ENCODE peak calls at places on chromosomes 16 and 17, in six cellular contexts. One of them, this sample, is unnamed.

GRCh38 chr16:85556456-85557082 is 56.6 kb upstream of the GSE1 start:
- DNase-seq in aorta: no peak
- DNase-seq in OCI-LY7: peak; percentile 69
- DNase-seq in anterior cingulate cortex: no peak
- DNase-seq in activated T-cell treated with anti-CD3 and anti-CD28 coated beads, Interleukin-2, amount 50 U/mL, for 1 hour: peak; percentile 64
- DNase-seq in choroid plexus epithelial cell: no peak
- DNase-seq in this sample: no peak

GRCh38 chr16:75550211-75550662 is 5.8 kb downstream of the TMEM231 start:
- DNase-seq in aorta: no peak
- DNase-seq in OCI-LY7: peak; percentile 54
- DNase-seq in anterior cingulate cortex: peak; percentile 21
- DNase-seq in activated T-cell treated with anti-CD3 and anti-CD28 coated beads, Interleukin-2, amount 50 U/mL, for 1 hour: no peak
- DNase-seq in choroid plexus epithelial cell: peak; percentile 91
- DNase-seq in this sample: no peak

GRCh38 chr17:27800522-27800921 is at the start of gene NOS2:
- DNase-seq in aorta: no peak
- DNase-seq in OCI-LY7: no peak
- DNase-seq in anterior cingulate cortex: no peak
- DNase-seq in activated T-cell treated with anti-CD3 and anti-CD28 coated beads, Interleukin-2, amount 50 U/mL, for 1 hour: no peak
- DNase-seq in choroid plexus epithelial cell: no peak
- DNase-seq in this sample: no peak

GRCh38 chr16:76193851-76194620 is 83.2 kb upstream of the CNTNAP4 start:
- DNase-seq in aorta: no peak
- DNase-seq in OCI-LY7: no peak
- DNase-seq in anterior cingulate cortex: no peak
- DNase-seq in activated T-cell treated with anti-CD3 and anti-CD28 coated beads, Interleukin-2, amount 50 U/mL, for 1 hour: no peak
- DNase-seq in choroid plexus epithelial cell: no peak
- DNase-seq in this sample: no peak

GRCh38 chr16:68700120-68700519 is 37.0 kb upstream of the CDH1 start:
- DNase-seq in aorta: no peak
- DNase-seq in OCI-LY7: no peak
- DNase-seq in anterior cingulate cortex: no peak
- DNase-seq in activated T-cell treated with anti-CD3 and anti-CD28 coated beads, Interleukin-2, amount 50 U/mL, for 1 hour: no peak
- DNase-seq in choroid plexus epithelial cell: peak; percentile 58
- DNase-seq in this sample: no peak

GRCh38 chr16:87273471-87274030 is 43.6 kb downstream of the C16orf95 start:
- DNase-seq in aorta: no peak
- DNase-seq in OCI-LY7: no peak
- DNase-seq in anterior cingulate cortex: no peak
- DNase-seq in activated T-cell treated with anti-CD3 and anti-CD28 coated beads, Interleukin-2, amount 50 U/mL, for 1 hour: no peak
- DNase-seq in choroid plexus epithelial cell: no peak
- DNase-seq in this sample: no peak

GRCh38 chr16:50908468-50908867 is 166.6 kb downstream of the CYLD start:
- DNase-seq in aorta: no peak
- DNase-seq in OCI-LY7: no peak
- DNase-seq in anterior cingulate cortex: no peak
- DNase-seq in activated T-cell treated with anti-CD3 and anti-CD28 coated beads, Interleukin-2, amount 50 U/mL, for 1 hour: no peak
- DNase-seq in choroid plexus epithelial cell: no peak
- DNase-seq in this sample: no peak

GRCh38 chr17:66025551-66025950 is 166.4 kb downstream of the CEP112 start:
- DNase-seq in aorta: no peak
- DNase-seq in OCI-LY7: no peak
- DNase-seq in anterior cingulate cortex: no peak
- DNase-seq in activated T-cell treated with anti-CD3 and anti-CD28 coated beads, Interleukin-2, amount 50 U/mL, for 1 hour: no peak
- DNase-seq in choroid plexus epithelial cell: peak; percentile 2
- DNase-seq in this sample: no peak

GRCh38 chr17:13030459-13031305 is 12.9 kb upstream of the ELAC2 start:
- DNase-seq in aorta: no peak
- DNase-seq in OCI-LY7: peak; percentile 62
- DNase-seq in anterior cingulate cortex: no peak
- DNase-seq in activated T-cell treated with anti-CD3 and anti-CD28 coated beads, Interleukin-2, amount 50 U/mL, for 1 hour: peak; percentile 24
- DNase-seq in choroid plexus epithelial cell: peak; percentile 69
- DNase-seq in this sample: peak; percentile 72

GRCh38 chr16:89155851-89156739 is 15.5 kb upstream of the CDH15 start:
- DNase-seq in aorta: no peak
- DNase-seq in OCI-LY7: peak; percentile 34
- DNase-seq in anterior cingulate cortex: no peak
- DNase-seq in activated T-cell treated with anti-CD3 and anti-CD28 coated beads, Interleukin-2, amount 50 U/mL, for 1 hour: no peak
- DNase-seq in choroid plexus epithelial cell: peak; percentile 15
- DNase-seq in this sample: no peak

GRCh38 chr16:48386559-48387312 is 1.5 kb upstream of the SIAH1 start:
- DNase-seq in aorta: no peak
- DNase-seq in OCI-LY7: no peak
- DNase-seq in anterior cingulate cortex: no peak
- DNase-seq in activated T-cell treated with anti-CD3 and anti-CD28 coated beads, Interleukin-2, amount 50 U/mL, for 1 hour: no peak
- DNase-seq in choroid plexus epithelial cell: peak; percentile 70
- DNase-seq in this sample: peak; percentile 6

GRCh38 chr16:84042879-84043485 is 387 bp upstream of the SLC38A8 start:
- DNase-seq in aorta: peak; percentile 66
- DNase-seq in OCI-LY7: no peak
- DNase-seq in anterior cingulate cortex: no peak
- DNase-seq in activated T-cell treated with anti-CD3 and anti-CD28 coated beads, Interleukin-2, amount 50 U/mL, for 1 hour: no peak
- DNase-seq in choroid plexus epithelial cell: no peak
- DNase-seq in this sample: peak; percentile 38

GRCh38 chr17:28267720-28268609 is 51.0 kb upstream of the TMEM97 start:
- DNase-seq in aorta: no peak
- DNase-seq in OCI-LY7: no peak
- DNase-seq in anterior cingulate cortex: no peak
- DNase-seq in activated T-cell treated with anti-CD3 and anti-CD28 coated beads, Interleukin-2, amount 50 U/mL, for 1 hour: no peak
- DNase-seq in choroid plexus epithelial cell: no peak
- DNase-seq in this sample: no peak

GRCh38 chr17:64320613-64321553 is 57.8 kb upstream of the TEX2 start:
- DNase-seq in aorta: no peak
- DNase-seq in OCI-LY7: peak; percentile 82
- DNase-seq in anterior cingulate cortex: peak; percentile 19
- DNase-seq in activated T-cell treated with anti-CD3 and anti-CD28 coated beads, Interleukin-2, amount 50 U/mL, for 1 hour: peak; percentile 59
- DNase-seq in choroid plexus epithelial cell: peak; percentile 83
- DNase-seq in this sample: peak; percentile 79

GRCh38 chr17:51487947-51488346 is 227.6 kb downstream of the UTP18 start:
- DNase-seq in aorta: no peak
- DNase-seq in OCI-LY7: peak; percentile 5
- DNase-seq in anterior cingulate cortex: no peak
- DNase-seq in activated T-cell treated with anti-CD3 and anti-CD28 coated beads, Interleukin-2, amount 50 U/mL, for 1 hour: peak; percentile 20
- DNase-seq in choroid plexus epithelial cell: no peak
- DNase-seq in this sample: no peak

GRCh38 chr17:78474631-78475146 is 96.2 kb downstream of the PGS1 start:
- DNase-seq in aorta: no peak
- DNase-seq in OCI-LY7: no peak
- DNase-seq in anterior cingulate cortex: no peak
- DNase-seq in activated T-cell treated with anti-CD3 and anti-CD28 coated beads, Interleukin-2, amount 50 U/mL, for 1 hour: no peak
- DNase-seq in choroid plexus epithelial cell: no peak
- DNase-seq in this sample: no peak

GRCh38 chr17:40355123-40355803 is 9.3 kb downstream of the GJD3 start:
- DNase-seq in aorta: peak; percentile 94
- DNase-seq in OCI-LY7: peak; percentile 69
- DNase-seq in anterior cingulate cortex: peak; percentile 57
- DNase-seq in activated T-cell treated with anti-CD3 and anti-CD28 coated beads, Interleukin-2, amount 50 U/mL, for 1 hour: peak; percentile 89
- DNase-seq in choroid plexus epithelial cell: peak; percentile 66
- DNase-seq in this sample: peak; percentile 90

GRCh38 chr17:38751144-38751802 is 1.3 kb upstream of the PSMB3 start:
- DNase-seq in aorta: no peak
- DNase-seq in OCI-LY7: no peak
- DNase-seq in anterior cingulate cortex: no peak
- DNase-seq in activated T-cell treated with anti-CD3 and anti-CD28 coated beads, Interleukin-2, amount 50 U/mL, for 1 hour: no peak
- DNase-seq in choroid plexus epithelial cell: no peak
- DNase-seq in this sample: no peak

GRCh38 chr17:39197380-39198185 is at the start of gene CACNB1:
- DNase-seq in aorta: peak; percentile 94
- DNase-seq in OCI-LY7: peak; percentile 82
- DNase-seq in anterior cingulate cortex: peak; percentile 53
- DNase-seq in activated T-cell treated with anti-CD3 and anti-CD28 coated beads, Interleukin-2, amount 50 U/mL, for 1 hour: peak; percentile 71
- DNase-seq in choroid plexus epithelial cell: peak; percentile 75
- DNase-seq in this sample: peak; percentile 84

GRCh38 chr16:70746040-70746707 is 54.8 kb downstream of the VAC14 start:
- DNase-seq in aorta: peak; percentile 95
- DNase-seq in OCI-LY7: no peak
- DNase-seq in anterior cingulate cortex: peak; percentile 10
- DNase-seq in activated T-cell treated with anti-CD3 and anti-CD28 coated beads, Interleukin-2, amount 50 U/mL, for 1 hour: no peak
- DNase-seq in choroid plexus epithelial cell: peak; percentile 55
- DNase-seq in this sample: no peak

GRCh38 chr17:42221886-42222745 is 27.8 kb upstream of the GHDC start:
- DNase-seq in aorta: no peak
- DNase-seq in OCI-LY7: peak; percentile 66
- DNase-seq in anterior cingulate cortex: no peak
- DNase-seq in activated T-cell treated with anti-CD3 and anti-CD28 coated beads, Interleukin-2, amount 50 U/mL, for 1 hour: peak; percentile 64
- DNase-seq in choroid plexus epithelial cell: peak; percentile 83
- DNase-seq in this sample: peak; percentile 31

GRCh38 chr16:86653289-86654006 is 75.1 kb downstream of the FOXL1 start:
- DNase-seq in aorta: no peak
- DNase-seq in OCI-LY7: no peak
- DNase-seq in anterior cingulate cortex: no peak
- DNase-seq in activated T-cell treated with anti-CD3 and anti-CD28 coated beads, Interleukin-2, amount 50 U/mL, for 1 hour: no peak
- DNase-seq in choroid plexus epithelial cell: no peak
- DNase-seq in this sample: no peak

GRCh38 chr16:24776486-24777220 is 47.2 kb downstream of the TNRC6A start:
- DNase-seq in aorta: no peak
- DNase-seq in OCI-LY7: no peak
- DNase-seq in anterior cingulate cortex: no peak
- DNase-seq in activated T-cell treated with anti-CD3 and anti-CD28 coated beads, Interleukin-2, amount 50 U/mL, for 1 hour: no peak
- DNase-seq in choroid plexus epithelial cell: peak; percentile 41
- DNase-seq in this sample: no peak

GRCh38 chr16:89455178-89455577 is 35.2 kb downstream of the ANKRD11 start:
- DNase-seq in aorta: no peak
- DNase-seq in OCI-LY7: no peak
- DNase-seq in anterior cingulate cortex: no peak
- DNase-seq in activated T-cell treated with anti-CD3 and anti-CD28 coated beads, Interleukin-2, amount 50 U/mL, for 1 hour: no peak
- DNase-seq in choroid plexus epithelial cell: no peak
- DNase-seq in this sample: no peak

GRCh38 chr17:44137891-44138709 is 3.6 kb upstream of the HROB start:
- DNase-seq in aorta: peak; percentile 96
- DNase-seq in OCI-LY7: no peak
- DNase-seq in anterior cingulate cortex: peak; percentile 16
- DNase-seq in activated T-cell treated with anti-CD3 and anti-CD28 coated beads, Interleukin-2, amount 50 U/mL, for 1 hour: peak; percentile 50
- DNase-seq in choroid plexus epithelial cell: peak; percentile 100
- DNase-seq in this sample: peak; percentile 62

GRCh38 chr16:89564476-89565255 is 4.2 kb downstream of the RPL13 start:
- DNase-seq in aorta: no peak
- DNase-seq in OCI-LY7: peak; percentile 41
- DNase-seq in anterior cingulate cortex: no peak
- DNase-seq in activated T-cell treated with anti-CD3 and anti-CD28 coated beads, Interleukin-2, amount 50 U/mL, for 1 hour: peak; percentile 35
- DNase-seq in choroid plexus epithelial cell: no peak
- DNase-seq in this sample: no peak

GRCh38 chr17:35256629-35257028 is 13.8 kb downstream of the SLFN5 start:
- DNase-seq in aorta: no peak
- DNase-seq in OCI-LY7: no peak
- DNase-seq in anterior cingulate cortex: no peak
- DNase-seq in activated T-cell treated with anti-CD3 and anti-CD28 coated beads, Interleukin-2, amount 50 U/mL, for 1 hour: no peak
- DNase-seq in choroid plexus epithelial cell: no peak
- DNase-seq in this sample: no peak

GRCh38 chr16:84785843-84786538 is 33.8 kb upstream of the CRISPLD2 start:
- DNase-seq in aorta: peak; percentile 74
- DNase-seq in OCI-LY7: no peak
- DNase-seq in anterior cingulate cortex: no peak
- DNase-seq in activated T-cell treated with anti-CD3 and anti-CD28 coated beads, Interleukin-2, amount 50 U/mL, for 1 hour: no peak
- DNase-seq in choroid plexus epithelial cell: peak; percentile 90
- DNase-seq in this sample: no peak

GRCh38 chr16:13994239-13995106 is 74.5 kb downstream of the ERCC4 start:
- DNase-seq in aorta: no peak
- DNase-seq in OCI-LY7: no peak
- DNase-seq in anterior cingulate cortex: no peak
- DNase-seq in activated T-cell treated with anti-CD3 and anti-CD28 coated beads, Interleukin-2, amount 50 U/mL, for 1 hour: no peak
- DNase-seq in choroid plexus epithelial cell: peak; percentile 22
- DNase-seq in this sample: no peak

GRCh38 chr16:47140686-47141085 is 3.1 kb downstream of the NETO2 start:
- DNase-seq in aorta: no peak
- DNase-seq in OCI-LY7: no peak
- DNase-seq in anterior cingulate cortex: no peak
- DNase-seq in activated T-cell treated with anti-CD3 and anti-CD28 coated beads, Interleukin-2, amount 50 U/mL, for 1 hour: no peak
- DNase-seq in choroid plexus epithelial cell: no peak
- DNase-seq in this sample: no peak

GRCh38 chr16:79767597-79768280 is 167.2 kb upstream of the MAF start:
- DNase-seq in aorta: no peak
- DNase-seq in OCI-LY7: no peak
- DNase-seq in anterior cingulate cortex: no peak
- DNase-seq in activated T-cell treated with anti-CD3 and anti-CD28 coated beads, Interleukin-2, amount 50 U/mL, for 1 hour: no peak
- DNase-seq in choroid plexus epithelial cell: peak; percentile 60
- DNase-seq in this sample: peak; percentile 51

This sample was measured in retina.